ENCODE peak calls at places on chromosomes 13 and 19, in seven cellular contexts. D is tibial nerve, T is uterus, Q is transverse colon, I is heart left ventricle, A is breast epithelium, G is sigmoid colon. U is an unnamed sample.

GRCh38 chr13:22162889-22163288 is 492.0 kb downstream of the FGF9 start:
- DNase-seq in Q (no peak), G (no peak), A (no peak), T (no peak), D (no peak), I (no peak), U (no peak)

GRCh38 chr13:41019027-41019487 is at the start of gene ELF1:
- DNase-seq in G (no peak), T (peak), Q (peak), I (no peak), D (peak), A (no peak), U (peak)

GRCh38 chr19:13208131-13208963 is 58.1 kb downstream of the IER2 start:
- DNase-seq in T (peak), I (peak), G (peak), Q (peak), A (no peak), D (peak), U (no peak)

GRCh38 chr13:34276764-34277163 is 458.8 kb downstream of the RFC3 start:
- DNase-seq in D (no peak), T (no peak), I (no peak), A (no peak), G (no peak), Q (no peak), U (no peak)

GRCh38 chr13:51906581-51906980 is 44.8 kb downstream of the CCDC70 start:
- DNase-seq in Q (peak), T (no peak), G (no peak), I (no peak), D (no peak), A (peak), U (no peak)

GRCh38 chr13:97257228-97257755 is 35.2 kb downstream of the MBNL2 start:
- DNase-seq in I (no peak), G (no peak), T (no peak), D (no peak), A (no peak), Q (no peak), U (no peak)

GRCh38 chr13:113151745-113152707 is 6.4 kb upstream of the PROZ start:
- DNase-seq in T (no peak), A (no peak), Q (no peak), I (peak), G (no peak), D (no peak), U (no peak)

GRCh38 chr19:33904681-33905080 is 108.0 kb downstream of the KCTD15 start:
- DNase-seq in G (no peak), T (no peak), A (no peak), Q (no peak), I (peak), D (no peak), U (no peak)

GRCh38 chr13:28494537-28494860 is 429 bp downstream of the FLT1 start:
- DNase-seq in G (no peak), A (no peak), T (no peak), D (no peak), Q (no peak), I (peak), U (no peak)

GRCh38 chr19:38392707-38393308 is 4.3 kb downstream of the SPRED3 start:
- DNase-seq in D (no peak), I (no peak), T (no peak), G (no peak), A (no peak), Q (no peak), U (peak)

GRCh38 chr19:8355631-8356402 is 8.1 kb upstream of the ANGPTL4 start:
- DNase-seq in D (peak), T (peak), A (no peak), G (no peak), I (peak), Q (no peak), U (peak)

GRCh38 chr13:72290962-72291681 is 424.1 kb upstream of the DACH1 start:
- DNase-seq in I (no peak), Q (no peak), D (no peak), A (no peak), T (no peak), G (no peak), U (peak)

GRCh38 chr13:83716121-83716520 is 166.2 kb downstream of the SLITRK1 start:
- DNase-seq in I (no peak), D (no peak), A (no peak), T (no peak), G (no peak), Q (no peak), U (no peak)

GRCh38 chr19:42175952-42176648 is 41.4 kb downstream of the DEDD2 start:
- DNase-seq in G (no peak), A (no peak), Q (no peak), D (no peak), T (no peak), I (no peak), U (no peak)

GRCh38 chr13:60511637-60512036 is 114.6 kb downstream of the TDRD3 start:
- DNase-seq in Q (no peak), A (no peak), I (no peak), D (no peak), T (no peak), G (no peak), U (no peak)

GRCh38 chr13:45015300-45015699 is 26.0 kb downstream of the GPALPP1 start:
- DNase-seq in A (no peak), T (no peak), D (no peak), I (no peak), Q (no peak), G (no peak), U (no peak)

GRCh38 chr13:92590503-92590908 is 636.1 kb upstream of the GPC6 start:
- DNase-seq in A (no peak), I (no peak), G (no peak), D (no peak), Q (no peak), T (no peak), U (no peak)

GRCh38 chr19:18644144-18645034 is 7.6 kb downstream of the KLHL26 start:
- DNase-seq in I (no peak), A (no peak), G (no peak), Q (no peak), D (peak), T (no peak), U (no peak)

GRCh38 chr13:27043013-27043412 is 128.6 kb downstream of the USP12 start:
- DNase-seq in A (peak), T (no peak), I (no peak), Q (no peak), D (peak), G (peak), U (peak)

GRCh38 chr19:38184815-38185214 is 39.2 kb downstream of the DPF1 start:
- DNase-seq in Q (no peak), T (no peak), A (no peak), D (no peak), G (no peak), I (no peak), U (no peak)

GRCh38 chr13:112072531-112073244 is 5.7 kb downstream of the SOX1 start:
- DNase-seq in G (no peak), I (no peak), Q (no peak), A (no peak), T (no peak), D (no peak), U (no peak)

GRCh38 chr19:19006213-19006612 is 27.1 kb downstream of the SUGP2 start:
- DNase-seq in I (no peak), G (no peak), T (no peak), A (no peak), D (no peak), Q (no peak), U (no peak)

GRCh38 chr19:29568036-29568788 is 37.9 kb upstream of the POP4 start:
- DNase-seq in I (no peak), A (peak), G (no peak), T (no peak), Q (no peak), D (no peak), U (no peak)

GRCh38 chr13:67117010-67117550 is 113.1 kb downstream of the PCDH9 start:
- DNase-seq in I (no peak), A (no peak), D (no peak), Q (no peak), G (no peak), T (no peak), U (no peak)

GRCh38 chr19:7942981-7943443 is 454 bp downstream of the TIMM44 start:
- DNase-seq in I (no peak), T (no peak), D (no peak), A (no peak), Q (no peak), G (no peak), U (no peak)

GRCh38 chr19:40690050-40690698 is at the start of gene NUMBL:
- DNase-seq in T (peak), G (no peak), I (no peak), Q (no peak), D (no peak), A (no peak), U (no peak)

GRCh38 chr13:23354520-23354919 is 79.0 kb downstream of the SACS start:
- DNase-seq in Q (no peak), G (no peak), I (no peak), A (no peak), T (no peak), D (no peak), U (no peak)
- TF ChIP-seq POLR2A in Q (no peak), G (no peak), I (no peak), A (no peak), T (no peak), D (no peak), U (no peak)

GRCh38 chr19:5294403-5295160 is 46.0 kb downstream of the PTPRS start:
- DNase-seq in D (no peak), Q (no peak), A (no peak), G (no peak), T (no peak), I (no peak), U (no peak)

GRCh38 chr19:5293607-5294089 is 47.0 kb downstream of the PTPRS start:
- DNase-seq in G (peak), Q (no peak), T (peak), I (no peak), D (peak), A (no peak), U (no peak)

GRCh38 chr19:5292453-5292842 is 48.2 kb downstream of the PTPRS start:
- DNase-seq in T (no peak), G (peak), I (no peak), A (no peak), Q (peak), D (peak), U (no peak)

GRCh38 chr19:5291588-5292193 is 48.9 kb downstream of the PTPRS start:
- DNase-seq in A (no peak), T (no peak), G (no peak), D (no peak), Q (no peak), I (no peak), U (no peak)

DNA sequence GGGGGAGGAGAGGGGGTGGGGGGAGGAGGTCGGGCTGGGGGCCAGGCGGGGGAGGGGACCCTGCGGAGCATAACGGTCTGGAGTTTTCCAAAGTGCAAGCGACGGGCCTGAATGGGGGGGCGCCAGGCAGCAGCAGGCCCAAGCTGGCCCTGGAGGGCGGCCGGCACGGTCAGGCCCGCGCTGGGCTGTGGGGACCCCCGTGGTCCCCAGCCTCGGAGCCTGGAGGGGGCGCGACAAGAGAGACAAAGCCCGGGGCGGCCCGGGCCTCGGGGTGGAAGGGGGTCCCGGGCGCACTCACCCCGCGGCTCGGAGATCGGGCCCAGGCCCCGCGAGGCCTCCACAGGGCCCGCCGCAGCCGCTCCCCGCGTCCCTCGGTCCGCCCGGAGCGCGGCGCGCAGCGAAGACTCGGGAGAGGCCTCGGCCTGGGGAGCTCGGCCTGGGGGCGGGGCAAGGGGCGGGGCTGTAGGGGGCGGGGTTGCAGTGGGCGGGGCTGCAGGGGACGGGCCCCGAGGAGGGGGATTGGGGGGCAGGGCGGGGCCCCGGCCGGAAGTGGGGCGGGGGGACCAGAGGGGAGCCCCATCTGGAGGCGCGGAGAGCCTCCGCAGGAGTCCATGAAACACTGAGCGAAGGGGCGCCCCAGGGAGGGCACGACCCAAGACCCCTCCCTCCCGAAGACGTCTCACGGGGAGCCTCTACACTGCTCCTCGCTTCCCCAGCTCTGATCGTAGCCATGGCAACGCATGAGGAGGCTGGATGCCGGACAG is 47.6 kb downstream of the PTPRS start:
- DNase-seq in A (peak), D (peak), I (peak), Q (peak), G (peak), T (peak), U (peak)
- TF ChIP-seq POLR2A in A (no peak), D (peak), I (peak), Q (no peak), G (no peak), T (no peak), U (peak)

GRCh38 chr19:46860125-46860845 is 512 bp upstream of the ARHGAP35 start:
- DNase-seq in T (peak), I (peak), G (peak), A (peak), D (peak), Q (peak), U (peak)
- TF ChIP-seq POLR2A in T (peak), I (peak), G (peak), A (peak), D (peak), Q (peak), U (peak)

GRCh38 chr13:73819711-73820110 is 314.5 kb downstream of the KLF12 start:
- DNase-seq in I (no peak), A (no peak), D (no peak), T (no peak), Q (no peak), G (no peak), U (no peak)

GRCh38 chr13:73820285-73820684 is 313.9 kb downstream of the KLF12 start:
- DNase-seq in A (no peak), D (no peak), G (no peak), Q (no peak), I (no peak), T (no peak), U (no peak)

GRCh38 chr13:73820688-73821087 is 313.5 kb downstream of the KLF12 start:
- DNase-seq in D (no peak), G (no peak), Q (no peak), I (no peak), T (no peak), A (no peak), U (no peak)

GRCh38 chr13:73816702-73817101 is 317.5 kb downstream of the KLF12 start:
- DNase-seq in Q (no peak), A (no peak), T (no peak), G (no peak), D (no peak), I (no peak), U (no peak)
- TF ChIP-seq POLR2A in Q (no peak), A (no peak), T (no peak), G (no peak), D (no peak), I (no peak), U (no peak)

DNA sequence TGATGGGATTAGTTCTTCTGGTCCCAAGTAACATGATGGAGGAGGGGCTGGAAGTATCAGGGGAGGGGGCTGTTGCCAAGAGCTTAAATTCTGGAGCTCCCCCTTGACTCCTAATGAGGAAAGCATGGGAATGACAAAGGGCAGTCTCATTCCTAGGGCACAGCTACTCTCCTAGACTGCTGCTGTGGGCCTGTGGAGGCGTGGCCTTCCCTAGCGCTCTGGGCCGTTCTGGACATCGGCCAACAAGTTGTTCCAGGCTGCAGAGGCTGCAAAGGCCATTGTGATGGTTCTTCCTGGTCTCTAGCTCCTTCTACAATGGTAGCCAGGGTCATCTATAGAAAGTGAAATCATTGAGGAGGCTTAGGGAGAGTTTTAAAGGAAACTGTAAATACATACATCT is 916.6 kb downstream of the DIAPH3 start:
- DNase-seq in I (peak), T (no peak), G (no peak), A (no peak), Q (peak), D (no peak), U (no peak)
- TF ChIP-seq POLR2A in I (no peak), T (no peak), G (no peak), A (no peak), Q (no peak), D (no peak), U (no peak)

DNA sequence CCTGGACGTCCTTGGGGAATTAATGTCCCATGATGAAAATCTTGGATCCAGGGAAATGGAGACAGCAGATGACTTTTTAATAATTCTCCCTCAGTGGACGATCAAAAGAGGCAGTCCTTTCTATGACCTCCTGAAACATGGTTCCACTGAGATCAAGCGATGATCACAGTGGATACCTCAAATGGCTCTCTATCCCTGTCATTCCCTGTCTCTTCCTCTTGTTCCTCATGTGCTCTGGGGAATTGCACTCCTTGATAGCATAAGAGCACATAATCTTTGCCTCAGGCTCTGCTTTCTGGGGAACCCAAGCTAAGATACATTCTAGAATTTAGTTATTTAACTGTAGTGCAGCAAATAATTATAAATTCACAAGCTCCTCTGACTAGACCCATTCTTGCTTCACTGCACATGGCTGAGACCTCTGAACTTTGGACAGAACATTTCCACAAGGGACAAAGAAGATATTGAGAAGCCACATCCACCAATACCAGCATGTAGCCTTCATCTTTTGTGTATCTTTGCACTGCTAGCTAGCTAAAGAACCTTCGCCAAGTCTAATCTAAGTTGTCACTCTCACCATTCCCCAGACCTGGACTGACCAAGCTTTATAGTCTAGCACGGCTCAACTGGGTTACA is 142.9 kb downstream of the SUCLA2 start:
- DNase-seq in D (no peak), Q (no peak), G (no peak), T (no peak), A (no peak), I (no peak), U (no peak)
- TF ChIP-seq POLR2A in D (no peak), Q (no peak), G (no peak), T (no peak), A (no peak), I (no peak), U (no peak)

GRCh38 chr19:49085020-49085867 is at the start of gene SNRNP70:
- DNase-seq in T (peak), D (peak), A (peak), Q (peak), G (peak), I (peak), U (peak)
- TF ChIP-seq POLR2A in T (peak), D (peak), A (peak), Q (peak), G (peak), I (peak), U (peak)

GRCh38 chr19:11581740-11582139 is 4.3 kb upstream of the ACP5 start:
- DNase-seq in Q (peak), I (no peak), G (no peak), T (no peak), A (no peak), D (no peak), U (no peak)

GRCh38 chr19:11587973-11588631 is 9.2 kb upstream of the ZNF627 start:
- DNase-seq in Q (no peak), A (no peak), I (no peak), D (no peak), T (no peak), G (no peak), U (peak)

DNA sequence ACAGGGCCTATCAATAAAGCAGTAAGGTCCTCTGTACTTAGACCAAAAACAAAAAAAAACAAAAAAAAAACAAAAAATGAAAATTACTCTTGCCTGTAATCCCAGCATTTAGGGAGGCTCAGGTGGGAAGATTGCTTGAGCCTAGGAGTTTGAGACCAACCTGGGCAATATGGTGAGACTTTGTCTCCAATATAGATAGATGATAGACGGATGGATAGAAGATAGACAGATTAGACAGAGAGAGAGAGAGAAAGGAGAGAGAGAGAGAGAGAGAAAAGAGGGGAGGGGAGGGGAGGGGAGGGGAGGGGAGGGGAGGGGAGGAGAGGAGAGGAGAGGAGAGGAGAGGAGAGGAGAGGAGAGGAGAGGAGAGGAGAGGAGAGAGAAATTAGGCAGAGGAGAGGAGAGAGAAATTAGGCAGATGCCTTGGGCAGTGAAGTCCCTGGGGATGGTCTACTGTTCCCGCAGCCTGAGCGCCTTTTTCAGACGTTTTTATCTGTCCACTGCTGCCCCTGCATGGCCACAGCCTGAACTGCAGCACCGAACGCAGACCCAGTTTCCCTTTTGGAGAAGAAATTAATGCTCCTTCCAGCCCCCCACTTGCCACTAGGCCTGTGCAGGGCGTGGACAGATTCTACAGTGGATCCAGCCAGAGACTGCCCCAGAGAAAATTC is 9.8 kb upstream of the ZNF627 start:
- DNase-seq in T (peak), Q (peak), D (peak), A (peak), I (peak), G (peak), U (peak)
- TF ChIP-seq POLR2A in T (no peak), Q (no peak), D (no peak), A (no peak), I (no peak), G (no peak), U (no peak)

U was measured in H54.